ENCODE peak calls at places on chromosomes 12 and 14, in ten cellular contexts. One of them, this sample, is unnamed.

GRCh38 chr12:55072093-55072492 is 52.3 kb downstream of the NEUROD4 start:
- DNase-seq in nephron progenitor cell: peak; percentile 27
- DNase-seq in foreskin melanocyte: no peak
- DNase-seq in K562: no peak
- DNase-seq in activated CD4-positive, alpha-beta T cell treated with anti-CD3 and anti-CD28 coated beads, Interleukin-2, amount 50 U/mL, for 1 hour: peak; percentile 80
- DNase-seq in ovary: no peak
- DNase-seq in iPS-NIHi11: peak; percentile 41
- DNase-seq in endothelial cell: peak; percentile 65
- DNase-seq in brain pericyte: no peak
- DNase-seq in MV-4-11: peak; percentile 52
- DNase-seq in this sample: no peak

GRCh38 chr14:56422703-56423213 is 156.8 kb upstream of the TMEM260 start:
- DNase-seq in endothelial cell: peak; percentile 13
- DNase-seq in ovary: peak; percentile 57
- DNase-seq in MV-4-11: peak; percentile 42
- DNase-seq in foreskin melanocyte: peak; percentile 60
- DNase-seq in activated CD4-positive, alpha-beta T cell treated with anti-CD3 and anti-CD28 coated beads, Interleukin-2, amount 50 U/mL, for 1 hour: no peak
- DNase-seq in brain pericyte: peak; percentile 31
- DNase-seq in nephron progenitor cell: peak; percentile 11
- DNase-seq in iPS-NIHi11: peak; percentile 77
- DNase-seq in K562: no peak
- DNase-seq in this sample: peak; percentile 13

GRCh38 chr14:73795974-73796373 is 55.7 kb upstream of the PTGR2 start:
- DNase-seq in iPS-NIHi11: no peak
- DNase-seq in brain pericyte: no peak
- DNase-seq in nephron progenitor cell: no peak
- DNase-seq in MV-4-11: no peak
- DNase-seq in ovary: no peak
- DNase-seq in endothelial cell: no peak
- DNase-seq in K562: no peak
- DNase-seq in activated CD4-positive, alpha-beta T cell treated with anti-CD3 and anti-CD28 coated beads, Interleukin-2, amount 50 U/mL, for 1 hour: no peak
- DNase-seq in foreskin melanocyte: no peak
- DNase-seq in this sample: peak; percentile 88

GRCh38 chr14:90523544-90523943 is 126.7 kb downstream of the CALM1 start:
- DNase-seq in K562: no peak
- DNase-seq in iPS-NIHi11: no peak
- DNase-seq in endothelial cell: no peak
- DNase-seq in foreskin melanocyte: no peak
- DNase-seq in nephron progenitor cell: no peak
- DNase-seq in MV-4-11: no peak
- DNase-seq in ovary: no peak
- DNase-seq in activated CD4-positive, alpha-beta T cell treated with anti-CD3 and anti-CD28 coated beads, Interleukin-2, amount 50 U/mL, for 1 hour: no peak
- DNase-seq in brain pericyte: no peak
- DNase-seq in this sample: no peak

GRCh38 chr12:87413784-87414183 is 615.4 kb downstream of the C12orf50 start:
- DNase-seq in nephron progenitor cell: no peak
- DNase-seq in foreskin melanocyte: no peak
- DNase-seq in MV-4-11: no peak
- DNase-seq in K562: no peak
- DNase-seq in ovary: no peak
- DNase-seq in endothelial cell: no peak
- DNase-seq in iPS-NIHi11: no peak
- DNase-seq in activated CD4-positive, alpha-beta T cell treated with anti-CD3 and anti-CD28 coated beads, Interleukin-2, amount 50 U/mL, for 1 hour: no peak
- DNase-seq in brain pericyte: no peak
- DNase-seq in this sample: peak; percentile 22

GRCh38 chr12:113285679-113286645 is 48.9 kb downstream of the SLC8B1 start:
- DNase-seq in foreskin melanocyte: no peak
- DNase-seq in nephron progenitor cell: peak; percentile 26
- DNase-seq in iPS-NIHi11: no peak
- DNase-seq in activated CD4-positive, alpha-beta T cell treated with anti-CD3 and anti-CD28 coated beads, Interleukin-2, amount 50 U/mL, for 1 hour: no peak
- DNase-seq in K562: no peak
- DNase-seq in brain pericyte: no peak
- DNase-seq in endothelial cell: no peak
- DNase-seq in ovary: no peak
- DNase-seq in MV-4-11: no peak
- DNase-seq in this sample: no peak

GRCh38 chr12:106790020-106790419 is 15.5 kb downstream of the RIC8B start:
- DNase-seq in brain pericyte: no peak
- DNase-seq in activated CD4-positive, alpha-beta T cell treated with anti-CD3 and anti-CD28 coated beads, Interleukin-2, amount 50 U/mL, for 1 hour: no peak
- DNase-seq in endothelial cell: no peak
- DNase-seq in foreskin melanocyte: no peak
- DNase-seq in iPS-NIHi11: no peak
- DNase-seq in K562: no peak
- DNase-seq in MV-4-11: no peak
- DNase-seq in nephron progenitor cell: no peak
- DNase-seq in ovary: no peak
- DNase-seq in this sample: no peak

GRCh38 chr12:128761305-128761880 is 62.4 kb downstream of the SLC15A4 start:
- DNase-seq in K562: no peak
- DNase-seq in endothelial cell: no peak
- DNase-seq in brain pericyte: no peak
- DNase-seq in activated CD4-positive, alpha-beta T cell treated with anti-CD3 and anti-CD28 coated beads, Interleukin-2, amount 50 U/mL, for 1 hour: no peak
- DNase-seq in MV-4-11: no peak
- DNase-seq in foreskin melanocyte: no peak
- DNase-seq in iPS-NIHi11: no peak
- DNase-seq in ovary: no peak
- DNase-seq in nephron progenitor cell: peak; percentile 21
- DNase-seq in this sample: no peak

GRCh38 chr12:120865094-120865493 is 39.1 kb downstream of the SPPL3 start:
- DNase-seq in K562: no peak
- DNase-seq in endothelial cell: no peak
- DNase-seq in MV-4-11: no peak
- DNase-seq in activated CD4-positive, alpha-beta T cell treated with anti-CD3 and anti-CD28 coated beads, Interleukin-2, amount 50 U/mL, for 1 hour: no peak
- DNase-seq in nephron progenitor cell: no peak
- DNase-seq in foreskin melanocyte: no peak
- DNase-seq in brain pericyte: no peak
- DNase-seq in ovary: no peak
- DNase-seq in iPS-NIHi11: no peak
- DNase-seq in this sample: no peak

GRCh38 chr12:56118688-56119045 is 601 bp downstream of the ZC3H10 start:
- DNase-seq in MV-4-11: peak; percentile 65
- DNase-seq in ovary: no peak
- DNase-seq in endothelial cell: no peak
- DNase-seq in brain pericyte: no peak
- DNase-seq in iPS-NIHi11: no peak
- DNase-seq in nephron progenitor cell: no peak
- DNase-seq in K562: no peak
- DNase-seq in activated CD4-positive, alpha-beta T cell treated with anti-CD3 and anti-CD28 coated beads, Interleukin-2, amount 50 U/mL, for 1 hour: no peak
- DNase-seq in foreskin melanocyte: no peak
- DNase-seq in this sample: no peak